ENCODE peak calls at places on chromosome 11, in four cellular contexts. C is A549, D is HepG2, W is K562. Y is an unnamed sample.

GRCh38 chr11:63769044-63769718 is 606 bp upstream of the ZFTA start:
- DNase-seq in D (no peak), W (peak), C (no peak), Y (peak)

GRCh38 chr11:62678770-62679696 is at the start of gene UBXN1:
- DNase-seq in C (peak), W (peak), D (peak), Y (peak)

GRCh38 chr11:116062526-116063171 is 558.4 kb upstream of the CADM1 start:
- DNase-seq in D (no peak), W (no peak), C (no peak), Y (no peak)

GRCh38 chr11:12170984-12171383 is 60.6 kb downstream of the MICAL2 start:
- DNase-seq in W (no peak), C (no peak), D (no peak), Y (no peak)

GRCh38 chr11:111541209-111542061 is 915 bp downstream of the LAYN start:
- DNase-seq in C (no peak), D (no peak), W (no peak), Y (peak)

GRCh38 chr11:66142370-66143263 is 72.5 kb downstream of the PACS1 start:
- DNase-seq in C (peak), D (peak), W (no peak), Y (no peak)

GRCh38 chr11:115128226-115128625 is 376.0 kb downstream of the CADM1 start:
- DNase-seq in C (no peak), D (no peak), W (no peak), Y (no peak)

GRCh38 chr11:5369793-5370192 is 13.8 kb upstream of the OR51M1 start:
- DNase-seq in W (peak), D (no peak), C (peak), Y (no peak)

GRCh38 chr11:129117595-129118350 is 74.4 kb downstream of the ARHGAP32 start:
- DNase-seq in C (peak), W (peak), D (peak), Y (peak)

GRCh38 chr11:119066481-119066880 is 1.1 kb upstream of the VPS11 start:
- DNase-seq in D (no peak), W (peak), C (no peak), Y (no peak)

GRCh38 chr11:26483101-26483500 is 89.0 kb downstream of the MUC15 start:
- DNase-seq in D (no peak), C (no peak), W (no peak), Y (no peak)
- TF ChIP-seq NR3C1 in D (no peak), C (no peak), W (no peak), Y (no peak)

DNA sequence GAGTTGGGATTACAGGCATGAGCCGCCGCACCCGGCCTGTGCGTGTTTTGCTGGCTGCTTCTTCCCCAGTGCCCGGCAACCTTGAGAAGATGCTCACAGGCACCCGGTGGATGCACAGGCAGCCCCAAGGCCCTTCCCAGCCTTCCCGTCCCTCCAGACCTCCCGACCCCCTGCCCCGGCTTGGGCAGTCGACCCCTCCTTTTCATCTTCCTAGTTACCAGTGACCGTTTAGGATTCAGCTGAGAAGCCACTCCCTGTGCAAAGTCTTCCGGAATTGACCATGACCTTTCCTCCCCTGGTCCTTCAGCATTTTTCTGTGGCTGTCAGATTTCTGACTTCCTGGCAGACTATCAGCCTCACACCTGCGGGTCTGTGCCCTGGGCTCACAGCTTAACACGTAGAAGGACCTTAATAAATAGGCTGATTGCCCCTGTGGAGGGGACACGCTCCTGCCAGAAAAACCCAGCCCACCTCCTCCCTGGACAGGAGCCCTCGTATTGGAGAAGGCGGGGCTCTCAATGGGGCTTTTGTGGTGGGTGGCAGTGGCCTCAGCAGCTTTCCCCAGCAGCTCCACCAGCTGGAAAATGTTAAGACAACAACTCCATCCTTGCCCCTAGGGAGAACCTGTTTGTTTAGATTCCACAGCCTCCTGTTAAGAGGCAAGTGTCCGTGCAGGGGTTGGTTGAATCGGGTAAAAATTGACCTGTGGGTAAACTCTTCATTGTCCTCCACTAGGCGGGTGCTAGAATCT is 10.4 kb upstream of the ANO1 start:
- DNase-seq in C (no peak), W (no peak), D (no peak), Y (no peak)
- TF ChIP-seq NR3C1 in C (no peak), W (no peak), D (no peak), Y (no peak)

DNA sequence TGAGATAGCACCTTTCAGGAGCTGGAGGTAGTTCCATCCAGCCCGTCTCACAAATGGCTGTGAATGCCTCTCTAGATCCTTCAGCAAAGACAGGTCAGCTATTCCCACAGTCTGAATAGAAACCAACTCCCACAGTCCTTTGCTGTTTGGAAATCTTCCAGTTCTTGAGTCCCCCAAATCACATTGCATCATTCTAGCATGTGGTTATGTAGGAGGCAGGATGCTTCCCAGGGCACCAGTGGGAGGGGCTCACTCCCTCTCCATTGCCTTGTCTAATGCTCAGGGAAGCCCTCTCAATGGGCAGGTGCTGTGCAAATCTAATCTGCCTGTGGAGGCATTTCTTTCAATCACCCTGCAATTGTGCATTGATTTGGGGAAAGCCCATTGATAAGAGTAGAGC is 14.6 kb downstream of the NAV2 start:
- DNase-seq in C (no peak), W (no peak), D (no peak), Y (no peak)
- TF ChIP-seq NR3C1 in C (no peak), W (no peak), D (no peak), Y (no peak)

GRCh38 chr11:10778217-10778970 is 27.3 kb downstream of the CTR9 start:
- DNase-seq in D (no peak), W (no peak), C (no peak), Y (no peak)

GRCh38 chr11:10779086-10779485 is 28.0 kb downstream of the CTR9 start:
- DNase-seq in D (no peak), C (no peak), W (no peak), Y (no peak)

GRCh38 chr11:10777806-10778205 is 26.8 kb downstream of the CTR9 start:
- DNase-seq in D (no peak), C (no peak), W (no peak), Y (no peak)

GRCh38 chr11:10777393-10777793 is 26.3 kb downstream of the CTR9 start:
- DNase-seq in D (peak), W (no peak), C (no peak), Y (no peak)

DNA sequence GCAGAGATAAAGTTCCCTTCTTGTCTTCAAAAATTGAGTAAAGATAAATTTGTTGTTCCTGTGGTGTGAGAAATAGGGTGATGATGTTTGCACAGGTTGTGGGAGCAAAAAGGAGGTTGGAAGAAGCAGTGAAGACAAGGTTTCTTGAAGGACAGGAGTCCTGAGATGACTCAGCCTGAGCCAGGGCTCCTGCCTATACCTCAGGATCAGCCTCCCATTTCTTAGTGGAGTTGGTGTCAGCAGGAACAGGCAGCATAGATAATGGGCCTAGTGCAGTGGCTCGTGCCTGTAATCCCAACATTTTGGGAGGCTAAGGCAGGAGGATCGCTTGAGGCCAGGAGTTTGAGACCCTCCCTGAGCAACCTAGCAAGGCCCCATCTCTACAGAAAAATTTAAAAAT is 28.7 kb downstream of the EIF4G2 start:
- DNase-seq in W (no peak), D (no peak), C (no peak), Y (no peak)
- TF ChIP-seq NR3C1 in W (no peak), D (no peak), C (no peak), Y (no peak)

DNA sequence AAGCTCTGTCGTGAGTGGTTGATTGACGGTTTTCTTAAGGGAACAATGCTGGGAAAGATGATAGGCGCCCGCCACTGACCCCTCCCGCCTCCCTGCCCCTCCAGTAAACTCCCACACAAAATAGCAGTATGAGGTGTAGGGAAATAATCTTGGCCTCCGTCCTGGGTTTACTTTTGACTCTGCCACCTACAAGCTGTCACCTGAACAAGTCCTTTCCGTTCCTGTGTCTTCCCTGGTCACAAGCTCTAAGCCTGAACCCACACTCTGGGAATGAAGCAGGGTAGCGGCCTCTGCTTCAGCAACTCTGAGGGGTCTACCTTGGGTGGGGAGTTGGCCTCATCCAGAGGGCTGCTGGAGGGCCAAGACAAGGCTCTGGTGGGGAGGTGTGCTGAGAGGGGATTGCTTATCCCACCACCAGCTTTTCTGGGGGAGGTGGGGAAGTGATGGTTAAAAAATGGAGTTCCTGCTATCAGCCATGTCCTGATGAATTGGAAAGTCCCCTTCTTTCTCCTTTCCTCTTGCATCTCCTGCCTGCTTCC is 87.8 kb downstream of the CEP164 start:
- DNase-seq in W (no peak), D (no peak), C (no peak), Y (no peak)
- TF ChIP-seq NR3C1 in W (no peak), D (no peak), C (no peak), Y (no peak)

GRCh38 chr11:19268901-19269300 is 28.2 kb upstream of the E2F8 start:
- DNase-seq in C (no peak), W (no peak), D (no peak), Y (no peak)

GRCh38 chr11:19263333-19263732 is 22.6 kb upstream of the E2F8 start:
- DNase-seq in W (no peak), D (no peak), C (no peak), Y (no peak)

GRCh38 chr11:19267567-19267966 is 26.8 kb upstream of the E2F8 start:
- DNase-seq in W (no peak), D (no peak), C (no peak), Y (no peak)
- TF ChIP-seq NR3C1 in W (no peak), D (no peak), C (no peak), Y (no peak)